ENCODE peak calls at places on chromosomes 13 and 19, in ten cellular contexts. B is adrenal gland, P is brain microvascular endothelial cell, G is lower lobe of right lung, R is RWPE1, Y is heart right ventricle, F is fibroblast of lung, T is right atrium auricular region, V is DND-41, E is PC-3. A is an unnamed sample.

GRCh38 chr19:12985049-12985776 is 10.1 kb upstream of the NFIX start:
- DNase-seq in B (peak), P (peak), G (no peak), R (no peak), Y (peak), F (peak), T (peak), V (no peak), E (no peak), A (no peak)

GRCh38 chr13:100387416-100387815 is 201.2 kb downstream of the GGACT start:
- DNase-seq in B (no peak), P (no peak), G (no peak), R (no peak), Y (no peak), F (no peak), T (no peak), V (no peak), E (no peak), A (no peak)

GRCh38 chr13:92963029-92963428 is 263.6 kb upstream of the GPC6 start:
- DNase-seq in B (no peak), P (no peak), G (no peak), R (no peak), Y (no peak), F (peak), T (no peak), V (no peak), E (peak), A (no peak)

GRCh38 chr13:102935896-102936321 is 90.1 kb downstream of the ERCC5 start:
- DNase-seq in B (no peak), P (no peak), G (no peak), R (no peak), Y (no peak), F (no peak), T (no peak), V (no peak), E (no peak), A (no peak)

GRCh38 chr19:14950421-14950820 is 9.1 kb downstream of the OR7C2 start:
- DNase-seq in B (no peak), P (no peak), G (no peak), R (no peak), Y (no peak), F (no peak), T (no peak), V (no peak), E (no peak), A (no peak)

GRCh38 chr19:48681127-48681470 is 8.3 kb upstream of the NTN5 start:
- DNase-seq in B (no peak), P (peak), G (no peak), R (no peak), Y (no peak), F (peak), T (no peak), V (peak), E (no peak), A (no peak)

GRCh38 chr19:50378863-50379236 is 2.6 kb downstream of the NR1H2 start:
- DNase-seq in B (no peak), P (no peak), G (no peak), R (no peak), Y (no peak), F (no peak), T (no peak), V (no peak), E (no peak), A (no peak)

GRCh38 chr13:104571890-104572229 is 1505.6 kb upstream of the SLC10A2 start:
- DNase-seq in B (no peak), P (no peak), G (no peak), R (no peak), Y (no peak), F (no peak), T (no peak), V (no peak), E (no peak), A (no peak)

GRCh38 chr13:71460179-71460578 is 406.8 kb downstream of the DACH1 start:
- DNase-seq in B (no peak), P (no peak), G (no peak), R (no peak), Y (no peak), F (no peak), T (no peak), V (no peak), E (no peak), A (no peak)

GRCh38 chr19:49681830-49682229 is 4.8 kb downstream of the PRMT1 start:
- DNase-seq in B (peak), P (no peak), G (no peak), R (no peak), Y (no peak), F (no peak), T (no peak), V (no peak), E (no peak), A (no peak)

GRCh38 chr13:94128430-94128829 is 351.1 kb downstream of the DCT start:
- DNase-seq in B (no peak), P (no peak), G (no peak), R (no peak), Y (peak), F (no peak), T (peak), V (no peak), E (no peak), A (no peak)

GRCh38 chr13:100645382-100645781 is 29.2 kb downstream of the TMTC4 start:
- DNase-seq in B (no peak), P (no peak), G (no peak), R (no peak), Y (no peak), F (no peak), T (no peak), V (no peak), E (no peak), A (no peak)

GRCh38 chr13:108924154-108924940 is 294.9 kb downstream of the MYO16 start:
- DNase-seq in B (no peak), P (peak), G (no peak), R (no peak), Y (no peak), F (peak), T (no peak), V (no peak), E (no peak), A (no peak)

GRCh38 chr19:17337675-17338439 is 504 bp downstream of the GTPBP3 start:
- DNase-seq in B (no peak), P (no peak), G (no peak), R (peak), Y (no peak), F (no peak), T (no peak), V (peak), E (peak), A (no peak)

GRCh38 chr19:30896551-30896950 is 452.7 kb downstream of the TSHZ3 start:
- DNase-seq in B (no peak), P (no peak), G (no peak), R (no peak), Y (peak), F (no peak), T (no peak), V (no peak), E (no peak), A (no peak)

GRCh38 chr13:57632276-57633140 is 964 bp downstream of the PCDH17 start:
- DNase-seq in B (peak), P (no peak), G (peak), R (no peak), Y (peak), F (peak), T (no peak), V (no peak), E (no peak), A (no peak)

GRCh38 chr13:41231025-41231677 is 32.2 kb downstream of the MTRF1 start:
- DNase-seq in B (no peak), P (no peak), G (no peak), R (no peak), Y (no peak), F (no peak), T (no peak), V (no peak), E (no peak), A (no peak)

GRCh38 chr13:29594710-29595379 is 643 bp downstream of the SLC7A1 start:
- DNase-seq in B (peak), P (peak), G (peak), R (peak), Y (no peak), F (peak), T (peak), V (peak), E (peak), A (no peak)

GRCh38 chr19:51628153-51628939 is 1.9 kb downstream of the SIGLEC5 start:
- DNase-seq in B (no peak), P (no peak), G (no peak), R (no peak), Y (no peak), F (no peak), T (no peak), V (no peak), E (no peak), A (no peak)

GRCh38 chr13:50358221-50358620 is 343.0 kb downstream of the KCNRG start:
- DNase-seq in B (no peak), P (peak), G (no peak), R (no peak), Y (peak), F (peak), T (no peak), V (no peak), E (peak), A (no peak)

GRCh38 chr19:42831221-42832019 is 48.1 kb downstream of the PSG1 start:
- DNase-seq in B (no peak), P (no peak), G (no peak), R (peak), Y (no peak), F (no peak), T (no peak), V (no peak), E (peak), A (no peak)

GRCh38 chr19:3350014-3350663 is 16.2 kb upstream of the NFIC start:
- DNase-seq in B (no peak), P (no peak), G (no peak), R (no peak), Y (no peak), F (peak), T (no peak), V (no peak), E (peak), A (no peak)

GRCh38 chr19:1394252-1395193 is 6.8 kb downstream of the GAMT start:
- DNase-seq in B (no peak), P (no peak), G (no peak), R (no peak), Y (no peak), F (no peak), T (no peak), V (no peak), E (no peak), A (peak)

GRCh38 chr19:43618921-43619261 is 538 bp downstream of the ZNF428 start:
- DNase-seq in B (peak), P (peak), G (no peak), R (peak), Y (no peak), F (no peak), T (no peak), V (peak), E (peak), A (no peak)

GRCh38 chr19:41327499-41328156 is 17.7 kb downstream of the CCDC97 start:
- DNase-seq in B (peak), P (no peak), G (peak), R (peak), Y (peak), F (peak), T (peak), V (no peak), E (peak), A (peak)

GRCh38 chr13:78709028-78709427 is 50.1 kb upstream of the OBI1 start:
- DNase-seq in B (no peak), P (no peak), G (no peak), R (no peak), Y (no peak), F (no peak), T (no peak), V (no peak), E (peak), A (no peak)

GRCh38 chr13:27535546-27535945 is 84.8 kb downstream of the LNX2 start:
- DNase-seq in B (no peak), P (no peak), G (no peak), R (no peak), Y (no peak), F (peak), T (no peak), V (no peak), E (no peak), A (no peak)

GRCh38 chr19:45637890-45638667 is 1.1 kb downstream of the EML2 start:
- DNase-seq in B (peak), P (peak), G (no peak), R (peak), Y (no peak), F (peak), T (no peak), V (no peak), E (no peak), A (no peak)
- H3K27ac ChIP-seq in B (peak), P (no peak), G (no peak), R (peak), Y (no peak), F (peak), T (peak), V (peak), E (no peak), A (no peak)

DNA sequence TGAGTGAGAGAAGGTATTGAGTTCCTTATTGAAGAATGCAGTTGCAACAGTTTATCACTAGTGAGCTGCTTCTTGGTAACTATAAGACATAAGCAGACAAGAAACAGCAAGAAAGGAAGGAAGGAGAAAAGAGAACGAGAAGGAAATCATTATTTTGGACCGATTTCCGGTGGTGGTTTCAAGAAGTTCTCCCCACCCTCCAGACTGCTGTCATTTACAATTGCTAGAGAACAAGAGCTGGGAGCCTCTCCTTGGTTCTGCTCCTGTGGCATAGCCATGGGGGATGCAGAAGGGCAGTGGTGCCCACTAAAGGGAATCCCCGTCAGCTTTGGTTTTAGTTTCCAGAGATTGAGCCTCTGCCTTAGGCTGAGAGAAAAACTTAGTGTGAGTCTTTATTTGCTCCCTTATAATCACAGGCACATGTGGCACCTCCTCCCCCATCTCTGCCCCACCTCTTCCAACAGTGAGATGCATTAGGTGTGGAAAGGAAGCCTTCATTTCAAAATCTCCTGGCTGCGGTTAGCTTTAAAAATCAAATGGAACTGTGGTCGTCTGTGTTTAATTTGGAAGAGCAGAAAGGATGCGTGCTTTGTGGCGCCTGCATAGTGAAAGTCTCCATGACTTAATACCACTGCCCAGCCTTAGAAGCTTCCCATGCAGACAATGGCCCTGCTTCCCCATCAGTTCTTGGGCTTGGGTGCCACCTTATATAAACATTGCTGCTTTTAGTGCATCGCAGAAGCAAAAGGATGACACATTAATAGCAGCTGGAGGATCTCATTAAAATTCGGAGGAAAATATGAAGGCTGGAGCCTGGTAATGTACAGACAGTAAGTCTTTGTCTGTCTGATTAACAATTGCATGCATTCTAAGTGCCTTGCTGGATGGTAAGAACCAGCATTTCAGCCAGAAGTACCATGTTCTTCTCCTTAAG is 25.0 kb downstream of the LRCH1 start:
- DNase-seq in B (no peak), P (no peak), G (no peak), R (no peak), Y (no peak), F (no peak), T (no peak), V (peak), E (no peak), A (no peak)
- H3K27ac ChIP-seq in B (no peak), P (no peak), G (no peak), R (no peak), Y (no peak), F (no peak), T (no peak), V (no peak), E (no peak), A (no peak)

GRCh38 chr19:54383330-54383729 is 18.6 kb upstream of the LAIR1 start:
- DNase-seq in B (no peak), P (no peak), G (no peak), R (no peak), Y (no peak), F (no peak), T (no peak), V (no peak), E (no peak), A (no peak)

GRCh38 chr19:54376610-54377009 is 11.9 kb upstream of the LAIR1 start:
- DNase-seq in B (no peak), P (no peak), G (no peak), R (no peak), Y (no peak), F (no peak), T (no peak), V (peak), E (no peak), A (no peak)

GRCh38 chr19:54379187-54379678 is 14.5 kb upstream of the LAIR1 start:
- DNase-seq in B (no peak), P (no peak), G (no peak), R (no peak), Y (no peak), F (no peak), T (no peak), V (no peak), E (no peak), A (no peak)

GRCh38 chr19:54380897-54381296 is 16.2 kb upstream of the LAIR1 start:
- DNase-seq in B (no peak), P (no peak), G (no peak), R (no peak), Y (no peak), F (no peak), T (no peak), V (no peak), E (no peak), A (no peak)
- H3K27ac ChIP-seq in B (no peak), P (no peak), G (no peak), R (no peak), Y (no peak), F (no peak), T (no peak), V (peak), E (no peak), A (no peak)

GRCh38 chr19:38838986-38839761 is 7.6 kb upstream of the ECH1 start:
- DNase-seq in B (no peak), P (no peak), G (no peak), R (no peak), Y (no peak), F (no peak), T (no peak), V (no peak), E (no peak), A (no peak)
- H3K27ac ChIP-seq in B (peak), P (no peak), G (no peak), R (peak), Y (no peak), F (no peak), T (no peak), V (no peak), E (peak), A (peak)

A was measured in right lobe of liver.